ENCODE peak calls at places on chromosomes 12 and 14, in nine cellular contexts. C is GM20000; E is AG08396; G is IMR-90; R is WERI-Rb-1; N is HuH-7; S is activated T-cell treated with anti-CD3 and anti-CD28 coated beads, Interleukin-2, amount 50 U/mL, for 4 hours; H is tibial nerve; F is D341Med. V is an unnamed sample.

GRCh38 chr12:14845350-14845750 is 2.0 kb upstream of the ART4 start:
- DNase-seq in C (peak; percentile 50), N (peak; percentile 28), S (peak; percentile 33), H (no peak), F (peak; percentile 65), R (peak; percentile 48), E (peak; percentile 46), G (peak; percentile 65), V (peak; percentile 63)

GRCh38 chr12:43370299-43370698 is 181.7 kb downstream of the ADAMTS20 start:
- DNase-seq in F (no peak), H (no peak), G (peak; percentile 74), S (no peak), C (no peak), R (no peak), E (no peak), N (no peak), V (no peak)

GRCh38 chr14:95295600-95296376 is 23.9 kb downstream of the CLMN start:
- DNase-seq in E (no peak), H (no peak), R (no peak), G (no peak), S (no peak), C (no peak), N (no peak), F (no peak), V (no peak)

GRCh38 chr12:48973992-48974673 is 2.6 kb upstream of the WNT10B start:
- DNase-seq in S (no peak), F (peak; percentile 70), E (no peak), R (peak; percentile 47), H (peak; percentile 68), C (peak; percentile 67), G (peak; percentile 54), N (peak; percentile 71), V (peak; percentile 45)

GRCh38 chr14:94098359-94098758 is 12.2 kb upstream of the IFI27 start:
- DNase-seq in N (no peak), G (no peak), E (no peak), F (no peak), C (no peak), R (no peak), S (no peak), H (no peak), V (no peak)

GRCh38 chr14:29868000-29868399 is 59.6 kb downstream of the PRKD1 start:
- DNase-seq in F (no peak), H (no peak), E (no peak), R (no peak), G (peak; percentile 56), N (no peak), S (no peak), C (no peak), V (no peak)

GRCh38 chr12:31118831-31119530 is 45.3 kb downstream of the DDX11 start:
- DNase-seq in G (no peak), C (peak; percentile 33), H (no peak), F (peak; percentile 73), S (peak; percentile 44), N (peak; percentile 45), E (no peak), R (peak; percentile 62), V (peak; percentile 67)

GRCh38 chr12:120072472-120072871 is 44.1 kb downstream of the RAB35 start:
- DNase-seq in E (no peak), F (no peak), H (no peak), N (no peak), G (no peak), S (no peak), C (no peak), R (no peak), V (no peak)

GRCh38 chr12:108643941-108644742 is 10.4 kb upstream of the SELPLG start:
- DNase-seq in G (no peak), H (no peak), N (no peak), R (no peak), F (no peak), E (no peak), C (no peak), S (no peak), V (no peak)

GRCh38 chr12:32365473-32366064 is 33.8 kb upstream of the FGD4 start:
- DNase-seq in H (no peak), R (peak; percentile 46), C (peak; percentile 53), S (peak; percentile 5), G (peak; percentile 82), F (peak; percentile 62), E (peak; percentile 61), N (peak; percentile 63), V (peak; percentile 69)

GRCh38 chr12:57753938-57754337 is 965 bp upstream of the MARCHF9 start:
- DNase-seq in F (no peak), H (no peak), G (no peak), N (no peak), S (no peak), C (no peak), R (no peak), E (no peak), V (no peak)

GRCh38 chr14:68124885-68125731 is 305.5 kb downstream of the RAD51B start:
- DNase-seq in C (no peak), E (peak; percentile 22), F (no peak), R (no peak), H (no peak), S (no peak), G (peak; percentile 75), N (no peak), V (no peak)

GRCh38 chr14:103214461-103214958 is 91.2 kb downstream of the TNFAIP2 start:
- DNase-seq in N (no peak), R (no peak), F (no peak), E (no peak), H (no peak), G (no peak), C (no peak), S (no peak), V (no peak)

GRCh38 chr12:49598527-49598926 is 6.9 kb downstream of the FAM186B start:
- DNase-seq in S (no peak), H (no peak), G (no peak), R (peak; percentile 44), N (no peak), F (no peak), E (no peak), C (no peak), V (no peak)

GRCh38 chr12:51869490-51869865 is 18.4 kb upstream of the ANKRD33 start:
- DNase-seq in F (no peak), E (no peak), G (no peak), R (no peak), S (no peak), H (no peak), C (no peak), N (no peak), V (no peak)

GRCh38 chr12:121949643-121950397 is 31.4 kb downstream of the CFAP251 start:
- DNase-seq in H (no peak), F (no peak), S (no peak), G (peak; percentile 98), R (no peak), C (no peak), E (peak; percentile 55), N (no peak), V (no peak)

GRCh38 chr12:123119808-123120207 is 31.1 kb downstream of the PITPNM2 start:
- DNase-seq in N (no peak), G (no peak), F (no peak), H (no peak), C (peak; percentile 82), E (no peak), S (peak; percentile 42), R (no peak), V (peak; percentile 82)

GRCh38 chr14:62002636-62003035 is 240.4 kb downstream of the SNAPC1 start:
- DNase-seq in S (no peak), F (no peak), G (peak; percentile 55), N (no peak), C (no peak), E (no peak), H (no peak), R (no peak), V (peak; percentile 47)

GRCh38 chr14:56422703-56423213 is 156.8 kb upstream of the TMEM260 start:
- DNase-seq in E (peak; percentile 76), S (no peak), R (peak; percentile 41), G (peak; percentile 79), N (peak; percentile 29), H (peak; percentile 43), F (peak; percentile 77), C (peak; percentile 39), V (peak; percentile 26)

GRCh38 chr12:3520168-3520567 is 29.2 kb downstream of the PRMT8 start:
- DNase-seq in N (no peak), R (no peak), E (no peak), G (no peak), F (no peak), S (no peak), C (no peak), H (no peak), V (no peak)

GRCh38 chr12:123384318-123384993 is 524 bp downstream of the KMT5A start:
- DNase-seq in F (no peak), C (no peak), S (no peak), E (peak; percentile 38), G (no peak), H (no peak), R (no peak), N (no peak), V (no peak)

GRCh38 chr12:46475972-46476645 is 103.5 kb upstream of the SLC38A2 start:
- DNase-seq in C (no peak), R (no peak), S (no peak), N (no peak), E (no peak), H (no peak), G (no peak), F (no peak), V (no peak)

GRCh38 chr12:124007810-124008570 is 35.0 kb downstream of the ZNF664 start:
- DNase-seq in R (no peak), C (peak; percentile 20), H (no peak), G (peak; percentile 75), F (no peak), S (no peak), E (no peak), N (no peak), V (peak; percentile 51)

GRCh38 chr12:10607885-10608458 is 5.4 kb downstream of the MAGOHB start:
- DNase-seq in H (no peak), S (no peak), C (no peak), R (no peak), E (no peak), G (peak; percentile 15), N (no peak), F (peak; percentile 41), V (peak; percentile 15)

GRCh38 chr14:32300146-32300545 is 29.0 kb upstream of the AKAP6 start:
- DNase-seq in C (no peak), N (no peak), R (peak; percentile 63), S (no peak), G (no peak), E (no peak), H (no peak), F (peak; percentile 74), V (no peak)

GRCh38 chr12:65609359-65609771 is 214.9 kb upstream of the HMGA2 start:
- DNase-seq in C (no peak), H (no peak), F (no peak), E (no peak), R (no peak), N (no peak), G (peak; percentile 93), S (no peak), V (no peak)

GRCh38 chr12:84069699-84070098 is 842.9 kb downstream of the SLC6A15 start:
- DNase-seq in S (no peak), F (no peak), G (peak; percentile 40), C (no peak), E (no peak), N (no peak), R (no peak), H (no peak), V (no peak)

GRCh38 chr12:115144425-115144824 is 460.4 kb upstream of the TBX3 start:
- DNase-seq in E (no peak), H (no peak), S (no peak), R (no peak), N (no peak), G (no peak), C (no peak), F (no peak), V (no peak)

V was measured in activated naive CD4-positive, alpha-beta T cell treated with anti-CD3 and anti-CD28 coated beads for 36 hours.